ENCODE peak calls at places on chromosome 1, in six cellular contexts. X, N, O, C, U and D are unnamed samples.

GRCh38 chr1:156460525-156460924 is 40.0 kb downstream of the MEF2D start:
- DNase-seq in X (no peak), N (no peak), O (no peak), C (no peak), U (no peak), D (no peak)

GRCh38 chr1:25522240-25522639 is 21.2 kb upstream of the LDLRAP1 start:
- DNase-seq in X (no peak), N (no peak), O (no peak), C (no peak), U (no peak), D (no peak)

GRCh38 chr1:182003025-182003725 is 58.3 kb downstream of the ZNF648 start:
- DNase-seq in X (peak), N (no peak), O (no peak), C (no peak), U (no peak), D (no peak)

GRCh38 chr1:42006093-42006492 is 87.4 kb upstream of the HIVEP3 start:
- DNase-seq in X (no peak), N (no peak), O (no peak), C (no peak), U (no peak), D (no peak)

GRCh38 chr1:99648107-99648506 is 2.2 kb downstream of the PALMD start:
- DNase-seq in X (peak), N (no peak), O (peak), C (no peak), U (no peak), D (no peak)

GRCh38 chr1:27607239-27607804 is 3.4 kb upstream of the AHDC1 start:
- DNase-seq in X (no peak), N (no peak), O (peak), C (no peak), U (peak), D (peak)

GRCh38 chr1:23370744-23371710 is 1.4 kb upstream of the ZNF436 start:
- DNase-seq in X (peak), N (peak), O (peak), C (no peak), U (peak), D (peak)

GRCh38 chr1:198162091-198162767 is 5.4 kb downstream of the NEK7 start:
- DNase-seq in X (no peak), N (no peak), O (no peak), C (no peak), U (no peak), D (no peak)

GRCh38 chr1:202968895-202969295 is 1.8 kb upstream of the CYB5R1 start:
- DNase-seq in X (peak), N (no peak), O (peak), C (peak), U (peak), D (peak)

GRCh38 chr1:24015226-24016210 is 35.4 kb upstream of the SRSF10 start:
- DNase-seq in X (no peak), N (no peak), O (no peak), C (peak), U (peak), D (no peak)

GRCh38 chr1:151443846-151444790 is 15.2 kb downstream of the POGZ start:
- DNase-seq in X (peak), N (no peak), O (peak), C (peak), U (peak), D (peak)

GRCh38 chr1:8439015-8439702 is 121.2 kb downstream of the SLC45A1 start:
- DNase-seq in X (peak), N (no peak), O (peak), C (peak), U (peak), D (no peak)

GRCh38 chr1:36482724-36483388 is at the start of gene CSF3R:
- DNase-seq in X (peak), N (no peak), O (no peak), C (no peak), U (no peak), D (no peak)

GRCh38 chr1:64471218-64471719 is 1.3 kb downstream of the CACHD1 start:
- DNase-seq in X (no peak), N (no peak), O (peak), C (no peak), U (peak), D (peak)

GRCh38 chr1:6179564-6180175 is 451 bp downstream of the CHD5 start:
- DNase-seq in X (no peak), N (no peak), O (no peak), C (no peak), U (no peak), D (no peak)

GRCh38 chr1:227901906-227902640 is 45.7 kb downstream of the WNT9A start:
- DNase-seq in X (no peak), N (no peak), O (no peak), C (peak), U (peak), D (no peak)

GRCh38 chr1:161179698-161180097 is 2.4 kb upstream of the B4GALT3 start:
- DNase-seq in X (peak), N (no peak), O (no peak), C (no peak), U (no peak), D (no peak)

GRCh38 chr1:155858805-155859233 is 548 bp upstream of the SYT11 start:
- DNase-seq in X (peak), N (no peak), O (no peak), C (no peak), U (no peak), D (no peak)

GRCh38 chr1:201737350-201738060 is 91.5 kb upstream of the IPO9 start:
- DNase-seq in X (peak), N (no peak), O (no peak), C (peak), U (peak), D (no peak)

GRCh38 chr1:30151826-30152225 is 571.6 kb downstream of the MATN1 start:
- DNase-seq in X (no peak), N (no peak), O (no peak), C (no peak), U (no peak), D (no peak)

GRCh38 chr1:204080163-204080903 is 7.4 kb downstream of the SOX13 start:
- DNase-seq in X (peak), N (peak), O (peak), C (peak), U (peak), D (peak)

DNA sequence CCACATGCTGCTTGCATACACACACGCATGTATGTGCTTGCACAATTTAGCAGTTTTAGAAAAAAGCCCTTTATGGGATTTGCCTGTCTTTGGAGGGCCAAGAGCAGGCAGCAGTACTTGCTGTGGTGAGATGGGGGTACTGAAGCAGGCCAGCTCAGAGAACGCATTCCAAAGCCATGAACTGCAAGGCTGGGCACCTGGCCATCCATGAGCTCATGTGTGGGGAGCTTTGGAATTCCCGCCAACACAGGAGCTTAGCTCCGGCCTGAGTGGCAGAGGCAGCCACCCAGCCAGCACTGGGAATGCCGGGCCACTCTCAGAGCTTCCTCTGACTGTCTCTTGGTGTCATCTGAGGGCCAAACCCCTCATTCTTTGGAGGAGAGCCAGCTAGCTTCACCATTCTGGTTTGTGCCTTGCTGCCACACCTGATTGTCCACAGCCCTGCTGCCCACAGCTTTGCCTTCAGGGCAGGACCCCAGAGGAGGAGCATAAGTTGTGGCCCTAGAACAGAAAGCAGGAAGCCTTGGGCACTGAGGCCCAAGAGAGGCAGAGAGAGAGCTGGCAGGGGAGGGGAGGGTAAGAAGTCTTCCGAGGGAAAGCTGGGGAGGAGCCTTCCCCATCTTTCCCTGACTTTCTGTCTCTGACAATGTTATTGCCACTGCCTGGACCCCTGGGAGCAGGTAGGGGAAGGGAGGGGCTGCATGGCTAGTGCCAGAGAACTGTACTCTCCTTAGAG is 92.1 kb upstream of the POU3F1 start:
- DNase-seq in X (peak), N (no peak), O (no peak), C (peak), U (peak), D (no peak)
- H2BK120ac ChIP-seq in X (no peak), N (peak), O (no peak), C (no peak), U (no peak), D (no peak)

GRCh38 chr1:175920401-175920800 is 177.0 kb upstream of the TNR start:
- DNase-seq in X (no peak), N (no peak), O (no peak), C (peak), U (peak), D (no peak)

GRCh38 chr1:175918364-175918801 is 175.0 kb upstream of the TNR start:
- DNase-seq in X (peak), N (peak), O (no peak), C (peak), U (peak), D (no peak)

GRCh38 chr1:175919001-175919400 is 175.6 kb upstream of the TNR start:
- DNase-seq in X (peak), N (no peak), O (no peak), C (no peak), U (peak), D (no peak)

GRCh38 chr1:175927944-175928343 is 184.5 kb upstream of the TNR start:
- DNase-seq in X (no peak), N (no peak), O (no peak), C (no peak), U (no peak), D (no peak)

DNA sequence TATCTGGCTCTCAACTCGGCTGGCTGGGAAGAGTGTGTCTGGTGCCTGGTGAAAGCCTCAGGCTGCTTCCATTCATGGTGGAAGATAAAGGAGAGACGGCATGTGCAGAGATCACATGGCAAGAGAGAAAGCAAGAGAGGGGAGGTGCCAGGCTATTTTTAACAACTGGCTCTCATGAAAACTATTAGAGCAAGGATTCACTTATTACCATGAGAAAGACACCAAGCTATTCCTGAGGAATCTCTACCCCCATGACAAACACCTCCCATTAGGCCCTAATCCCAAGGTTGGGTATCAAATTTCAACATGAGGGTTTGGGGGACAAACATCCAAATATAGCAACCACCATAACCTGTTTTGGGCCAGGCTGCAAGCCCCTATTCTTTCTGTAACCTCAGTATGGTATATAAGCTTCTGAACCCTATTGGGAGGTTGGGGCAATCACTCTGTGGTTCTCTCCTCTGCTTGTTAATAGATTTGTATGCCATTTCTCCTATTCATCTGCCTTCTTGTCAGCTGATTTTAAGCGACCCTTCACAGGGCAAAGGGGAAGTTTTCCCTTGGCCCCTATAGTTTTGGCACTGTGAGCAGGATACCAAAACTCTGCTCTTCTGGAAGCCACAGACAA is 179.0 kb upstream of the TNR start:
- DNase-seq in X (no peak), N (peak), O (peak), C (no peak), U (peak), D (no peak)
- H4K8ac ChIP-seq in X (no peak), N (no peak), O (no peak), C (no peak), U (no peak), D (no peak)

GRCh38 chr1:232589809-232590741 is 39.9 kb downstream of the SIPA1L2 start:
- DNase-seq in X (no peak), N (no peak), O (no peak), C (no peak), U (peak), D (no peak)
- H2AFZ ChIP-seq in X (no peak), N (no peak), O (no peak), C (no peak), U (no peak), D (no peak)

DNA sequence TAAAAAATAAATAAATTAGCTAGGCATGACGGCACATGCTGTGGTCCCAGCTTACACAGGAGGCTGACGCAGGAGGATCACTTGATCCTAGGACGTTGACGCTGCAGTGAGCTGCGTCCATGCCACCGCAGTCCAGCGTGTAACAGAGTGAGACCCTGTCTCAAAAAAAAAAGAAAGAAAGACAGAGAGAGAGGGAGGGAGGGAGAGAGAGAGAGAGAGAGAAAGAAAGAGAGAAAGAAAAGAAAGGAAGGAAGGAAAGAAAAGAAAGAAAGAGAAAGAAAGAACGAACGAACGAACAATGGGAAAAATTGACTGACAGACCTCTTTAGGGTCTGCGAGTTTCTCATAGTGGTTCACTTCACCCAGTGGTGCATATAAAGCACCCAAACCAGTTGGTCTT is 97.8 kb upstream of the BMP8A start:
- DNase-seq in X (no peak), N (no peak), O (no peak), C (no peak), U (no peak), D (no peak)
- H2BK120ac ChIP-seq in X (no peak), N (no peak), O (no peak), C (no peak), U (no peak), D (no peak)

GRCh38 chr1:9824702-9825089 is 931 bp upstream of the CLSTN1 start:
- DNase-seq in X (peak), N (no peak), O (no peak), C (no peak), U (no peak), D (no peak)

GRCh38 chr1:9823693-9823942 is 147 bp downstream of the CLSTN1 start:
- DNase-seq in X (no peak), N (no peak), O (no peak), C (no peak), U (no peak), D (no peak)

GRCh38 chr1:9822897-9823692 is 670 bp downstream of the CLSTN1 start:
- DNase-seq in X (peak), N (no peak), O (no peak), C (peak), U (peak), D (no peak)

GRCh38 chr1:9825101-9826074 is 1.6 kb upstream of the CLSTN1 start:
- DNase-seq in X (peak), N (peak), O (peak), C (peak), U (peak), D (no peak)

GRCh38 chr1:9823943-9824701 is at the start of gene CLSTN1:
- DNase-seq in X (peak), N (no peak), O (peak), C (peak), U (peak), D (peak)
- H4K8ac ChIP-seq in X (peak), N (peak), O (no peak), C (no peak), U (peak), D (peak)

GRCh38 chr1:88163187-88163586 is 520.9 kb upstream of the PKN2 start:
- DNase-seq in X (no peak), N (no peak), O (no peak), C (no peak), U (no peak), D (no peak)

GRCh38 chr1:88168126-88168525 is 515.9 kb upstream of the PKN2 start:
- DNase-seq in X (no peak), N (no peak), O (no peak), C (no peak), U (no peak), D (no peak)

GRCh38 chr1:88169939-88170338 is 514.1 kb upstream of the PKN2 start:
- DNase-seq in X (no peak), N (no peak), O (no peak), C (no peak), U (no peak), D (no peak)

GRCh38 chr1:88169144-88169543 is 514.9 kb upstream of the PKN2 start:
- DNase-seq in X (no peak), N (no peak), O (no peak), C (no peak), U (no peak), D (no peak)
- H2AFZ ChIP-seq in X (no peak), N (no peak), O (no peak), C (no peak), U (no peak), D (no peak)